ENCODE peak calls at places on chromosomes 11 and 22, in ten cellular contexts. E is mucosa of descending colon; D is CD4-positive, alpha-beta T cell; R is RWPE1; W is amniotic stem cell; A is fibroblast of villous mesenchyme; V is hepatic stellate cell; J is thoracic aorta; Z is stimulated activated CD4-positive, alpha-beta T cell treated with anti-CD3 and anti-CD28 coated beads, Interleukin-1b, Interleukin-23, amount 100 ng/mL, for 24 hours; O is lung microvascular endothelial cell. H is an unnamed sample.

GRCh38 chr11:72768581-72768980 is 16.4 kb upstream of the ARAP1 start:
- DNase-seq in E (no peak), D (no peak), R (no peak), W (no peak), A (no peak), V (no peak), J (no peak), Z (no peak), O (no peak), H (no peak)

GRCh38 chr22:27129266-27129665 is 471.9 kb downstream of the MIAT start:
- DNase-seq in E (no peak), D (no peak), R (no peak), W (no peak), A (peak), V (no peak), J (no peak), Z (no peak), O (peak), H (no peak)

GRCh38 chr11:12731841-12732336 is 57.7 kb downstream of the TEAD1 start:
- DNase-seq in E (no peak), D (no peak), R (no peak), W (no peak), A (peak), V (no peak), J (no peak), Z (no peak), O (no peak), H (no peak)

GRCh38 chr11:88098289-88098688 is 77.0 kb downstream of the RAB38 start:
- DNase-seq in E (no peak), D (no peak), R (no peak), W (no peak), A (no peak), V (no peak), J (no peak), Z (no peak), O (no peak), H (no peak)

GRCh38 chr11:35089724-35090505 is 49.1 kb upstream of the CD44 start:
- DNase-seq in E (no peak), D (no peak), R (no peak), W (no peak), A (no peak), V (no peak), J (no peak), Z (no peak), O (no peak), H (no peak)

GRCh38 chr11:10908215-10908990 is 50.5 kb upstream of the ZBED5 start:
- DNase-seq in E (no peak), D (no peak), R (no peak), W (peak), A (peak), V (peak), J (no peak), Z (no peak), O (peak), H (no peak)

GRCh38 chr11:111335596-111335995 is 37.2 kb downstream of the POU2AF3 start:
- DNase-seq in E (no peak), D (no peak), R (no peak), W (no peak), A (peak), V (no peak), J (no peak), Z (no peak), O (no peak), H (no peak)

GRCh38 chr11:8531312-8531711 is 62.7 kb downstream of the STK33 start:
- DNase-seq in E (no peak), D (no peak), R (no peak), W (no peak), A (peak), V (no peak), J (no peak), Z (no peak), O (no peak), H (no peak)

GRCh38 chr22:25127274-25127673 is 72.4 kb upstream of the CRYBB3 start:
- DNase-seq in E (no peak), D (no peak), R (no peak), W (no peak), A (no peak), V (no peak), J (no peak), Z (no peak), O (no peak), H (no peak)

GRCh38 chr11:34052608-34053160 is 1.2 kb downstream of the CAPRIN1 start:
- DNase-seq in E (peak), D (peak), R (peak), W (no peak), A (peak), V (peak), J (no peak), Z (peak), O (peak), H (peak)

GRCh38 chr22:17576475-17576874 is 13.2 kb downstream of the SLC25A18 start:
- DNase-seq in E (peak), D (no peak), R (peak), W (no peak), A (peak), V (no peak), J (no peak), Z (no peak), O (no peak), H (no peak)

GRCh38 chr11:6637871-6638270 is 17.7 kb downstream of the DCHS1 start:
- DNase-seq in E (no peak), D (no peak), R (no peak), W (peak), A (peak), V (peak), J (no peak), Z (no peak), O (peak), H (no peak)

GRCh38 chr11:36071917-36072500 is 128.1 kb downstream of the LDLRAD3 start:
- DNase-seq in E (no peak), D (no peak), R (no peak), W (no peak), A (no peak), V (no peak), J (no peak), Z (no peak), O (no peak), H (no peak)

GRCh38 chr22:35618427-35619223 is 1.5 kb upstream of the MB start:
- DNase-seq in E (no peak), D (no peak), R (no peak), W (no peak), A (no peak), V (no peak), J (no peak), Z (no peak), O (no peak), H (no peak)

GRCh38 chr22:47535681-47536080 is 773.2 kb downstream of the TBC1D22A start:
- DNase-seq in E (no peak), D (no peak), R (no peak), W (no peak), A (no peak), V (no peak), J (no peak), Z (no peak), O (no peak), H (no peak)

GRCh38 chr11:67504950-67505561 is at the start of gene PITPNM1:
- DNase-seq in E (peak), D (peak), R (peak), W (no peak), A (peak), V (peak), J (no peak), Z (peak), O (peak), H (peak)

GRCh38 chr11:72589802-72590761 is 84.1 kb downstream of the PDE2A start:
- DNase-seq in E (peak), D (peak), R (no peak), W (no peak), A (no peak), V (no peak), J (no peak), Z (no peak), O (peak), H (peak)

GRCh38 chr11:21771097-21771496 is 421.8 kb upstream of the ANO5 start:
- DNase-seq in E (no peak), D (no peak), R (no peak), W (no peak), A (no peak), V (no peak), J (no peak), Z (no peak), O (no peak), H (no peak)

GRCh38 chr22:26990503-26991189 is 333.3 kb downstream of the MIAT start:
- DNase-seq in E (no peak), D (no peak), R (no peak), W (no peak), A (no peak), V (no peak), J (no peak), Z (no peak), O (no peak), H (no peak)

GRCh38 chr11:57649826-57650738 is at the start of gene YPEL4:
- DNase-seq in E (peak), D (peak), R (peak), W (peak), A (peak), V (peak), J (no peak), Z (peak), O (peak), H (no peak)

GRCh38 chr11:110833033-110833484 is 120.8 kb upstream of the ARHGAP20 start:
- DNase-seq in E (no peak), D (no peak), R (peak), W (no peak), A (peak), V (no peak), J (no peak), Z (no peak), O (peak), H (no peak)

GRCh38 chr22:39472570-39473556 is 16.1 kb downstream of the MGAT3 start:
- DNase-seq in E (peak), D (no peak), R (no peak), W (no peak), A (peak), V (no peak), J (no peak), Z (no peak), O (no peak), H (no peak)

GRCh38 chr11:64923944-64924909 is at the start of gene PPP2R5B:
- DNase-seq in E (peak), D (peak), R (peak), W (peak), A (peak), V (peak), J (peak), Z (peak), O (peak), H (peak)

GRCh38 chr11:119337581-119338317 is 2.9 kb downstream of the C1QTNF5 start:
- DNase-seq in E (no peak), D (no peak), R (no peak), W (peak), A (peak), V (peak), J (no peak), Z (no peak), O (no peak), H (no peak)

GRCh38 chr22:48827228-48827810 is 1000.4 kb downstream of the BRD1 start:
- DNase-seq in E (no peak), D (no peak), R (no peak), W (no peak), A (no peak), V (no peak), J (no peak), Z (no peak), O (no peak), H (no peak)

GRCh38 chr11:128334311-128335044 is 252.9 kb downstream of the ETS1 start:
- DNase-seq in E (no peak), D (no peak), R (no peak), W (no peak), A (no peak), V (no peak), J (no peak), Z (no peak), O (peak), H (no peak)

GRCh38 chr22:48937032-48937639 is 890.5 kb downstream of the BRD1 start:
- DNase-seq in E (no peak), D (no peak), R (no peak), W (no peak), A (no peak), V (no peak), J (no peak), Z (no peak), O (no peak), H (no peak)

GRCh38 chr22:40285508-40285907 is 60.8 kb upstream of the ADSL start:
- DNase-seq in E (no peak), D (no peak), R (no peak), W (no peak), A (no peak), V (no peak), J (no peak), Z (no peak), O (no peak), H (no peak)

GRCh38 chr11:58958500-58958899 is 19.2 kb downstream of the GLYATL1 start:
- DNase-seq in E (no peak), D (peak), R (no peak), W (no peak), A (no peak), V (no peak), J (no peak), Z (peak), O (peak), H (peak)

GRCh38 chr22:41742918-41743317 is 43.6 kb downstream of the MEI1 start:
- DNase-seq in E (no peak), D (no peak), R (no peak), W (no peak), A (no peak), V (no peak), J (no peak), Z (no peak), O (no peak), H (no peak)

GRCh38 chr11:70247042-70247709 is 23.3 kb upstream of the PPFIA1 start:
- DNase-seq in E (no peak), D (no peak), R (no peak), W (no peak), A (peak), V (no peak), J (no peak), Z (no peak), O (peak), H (no peak)

H was measured in stimulated activated CD8-positive, alpha-beta memory T cell treated with anti-CD3 and anti-CD28 coated beads, Interleukin-2, amount 100 ng/mL, for 48 hours.